ENCODE peak calls at places on chromosome 19, in six cellular contexts. W, T, K, D, N and E are unnamed samples.

GRCh38 chr19:14817052-14817451 is 17.9 kb downstream of the OR7A5 start:
- DNase-seq in D (no peak), K (no peak), N (no peak), W (no peak), T (no peak), E (no peak)

GRCh38 chr19:55660991-55661390 is 6.2 kb downstream of the U2AF2 start:
- DNase-seq in K (no peak), N (no peak), D (no peak), T (no peak), W (no peak), E (no peak)

GRCh38 chr19:56088454-56089215 is 32.5 kb downstream of the ZNF787 start:
- DNase-seq in D (no peak), N (no peak), K (no peak), T (no peak), W (no peak), E (no peak)

GRCh38 chr19:750640-751423 is at the start of gene MISP:
- DNase-seq in W (no peak), D (no peak), T (no peak), N (no peak), K (peak), E (peak)

GRCh38 chr19:43620061-43621001 is 902 bp upstream of the ZNF428 start:
- DNase-seq in N (no peak), D (no peak), K (peak), W (no peak), T (no peak), E (no peak)

GRCh38 chr19:15836345-15836594 is 20.8 kb upstream of the OR10H1 start:
- DNase-seq in K (no peak), W (no peak), N (no peak), D (no peak), T (peak), E (no peak)

GRCh38 chr19:43789029-43789428 is 8.3 kb upstream of the KCNN4 start:
- DNase-seq in K (no peak), D (no peak), T (peak), W (peak), N (no peak), E (no peak)

GRCh38 chr19:45213031-45213430 is 32.2 kb downstream of the EXOC3L2 start:
- DNase-seq in T (no peak), W (no peak), K (peak), N (no peak), D (no peak), E (no peak)

GRCh38 chr19:49423985-49424303 is 703 bp upstream of the PTH2 start:
- DNase-seq in W (no peak), K (no peak), D (no peak), N (no peak), T (no peak), E (no peak)

GRCh38 chr19:2481466-2481865 is 5.5 kb downstream of the GADD45B start:
- DNase-seq in T (no peak), K (no peak), N (no peak), D (no peak), W (no peak), E (no peak)

GRCh38 chr19:49570997-49571676 is 9.2 kb downstream of the NOSIP start:
- DNase-seq in T (no peak), D (no peak), K (no peak), W (no peak), N (peak), E (peak)

GRCh38 chr19:40612831-40613668 is 11.9 kb downstream of the LTBP4 start:
- DNase-seq in D (peak), N (no peak), K (peak), W (peak), T (no peak), E (peak)

GRCh38 chr19:45215391-45216191 is 29.6 kb downstream of the EXOC3L2 start:
- DNase-seq in D (peak), K (peak), N (no peak), W (peak), T (peak), E (no peak)

GRCh38 chr19:33684550-33685303 is 63.0 kb downstream of the CHST8 start:
- DNase-seq in T (no peak), K (no peak), N (no peak), D (no peak), W (no peak), E (no peak)

GRCh38 chr19:41172297-41173164 is 20.5 kb upstream of the CYP2S1 start:
- DNase-seq in K (no peak), T (no peak), N (no peak), W (no peak), D (no peak), E (no peak)

GRCh38 chr19:35657904-35658700 is 8.2 kb upstream of the UPK1A start:
- DNase-seq in D (no peak), N (no peak), T (no peak), W (no peak), K (peak), E (peak)

GRCh38 chr19:18999896-19000620 is 33.3 kb downstream of the SUGP2 start:
- DNase-seq in N (no peak), K (no peak), D (no peak), W (peak), T (no peak), E (no peak)

GRCh38 chr19:42396248-42396541 is 6.1 kb upstream of the CNFN start:
- DNase-seq in W (no peak), N (no peak), T (no peak), K (no peak), D (no peak), E (no peak)

GRCh38 chr19:55503447-55504251 is 15.4 kb downstream of the SSC5D start:
- DNase-seq in W (peak), D (peak), N (peak), T (peak), K (peak), E (peak)

GRCh38 chr19:7867092-7867844 is 6.9 kb downstream of the PRR36 start:
- DNase-seq in N (no peak), K (no peak), D (no peak), T (no peak), W (no peak), E (no peak)

GRCh38 chr19:44912854-44913253 is 1.6 kb upstream of the APOC1 start:
- DNase-seq in W (no peak), T (no peak), K (no peak), N (peak), D (no peak), E (no peak)

GRCh38 chr19:32233091-32233490 is 112.3 kb upstream of the ZNF507 start:
- DNase-seq in T (no peak), W (no peak), D (peak), K (no peak), N (no peak), E (no peak)

GRCh38 chr19:36142046-36142445 is 2.2 kb downstream of the CAPNS1 start:
- DNase-seq in D (no peak), T (no peak), K (no peak), W (no peak), N (no peak), E (no peak)

GRCh38 chr19:30224689-30225606 is 147.2 kb upstream of the ZNF536 start:
- DNase-seq in W (no peak), K (no peak), T (no peak), D (no peak), N (no peak), E (peak)

GRCh38 chr19:30222428-30222873 is 149.7 kb upstream of the ZNF536 start:
- DNase-seq in D (peak), N (no peak), K (peak), W (peak), T (no peak), E (peak)

GRCh38 chr19:30222993-30223865 is 149.0 kb upstream of the ZNF536 start:
- DNase-seq in K (no peak), N (no peak), D (peak), T (no peak), W (peak), E (no peak)

GRCh38 chr19:30225615-30226463 is 146.3 kb upstream of the ZNF536 start:
- DNase-seq in D (no peak), W (no peak), T (no peak), K (no peak), N (no peak), E (no peak)

DNA sequence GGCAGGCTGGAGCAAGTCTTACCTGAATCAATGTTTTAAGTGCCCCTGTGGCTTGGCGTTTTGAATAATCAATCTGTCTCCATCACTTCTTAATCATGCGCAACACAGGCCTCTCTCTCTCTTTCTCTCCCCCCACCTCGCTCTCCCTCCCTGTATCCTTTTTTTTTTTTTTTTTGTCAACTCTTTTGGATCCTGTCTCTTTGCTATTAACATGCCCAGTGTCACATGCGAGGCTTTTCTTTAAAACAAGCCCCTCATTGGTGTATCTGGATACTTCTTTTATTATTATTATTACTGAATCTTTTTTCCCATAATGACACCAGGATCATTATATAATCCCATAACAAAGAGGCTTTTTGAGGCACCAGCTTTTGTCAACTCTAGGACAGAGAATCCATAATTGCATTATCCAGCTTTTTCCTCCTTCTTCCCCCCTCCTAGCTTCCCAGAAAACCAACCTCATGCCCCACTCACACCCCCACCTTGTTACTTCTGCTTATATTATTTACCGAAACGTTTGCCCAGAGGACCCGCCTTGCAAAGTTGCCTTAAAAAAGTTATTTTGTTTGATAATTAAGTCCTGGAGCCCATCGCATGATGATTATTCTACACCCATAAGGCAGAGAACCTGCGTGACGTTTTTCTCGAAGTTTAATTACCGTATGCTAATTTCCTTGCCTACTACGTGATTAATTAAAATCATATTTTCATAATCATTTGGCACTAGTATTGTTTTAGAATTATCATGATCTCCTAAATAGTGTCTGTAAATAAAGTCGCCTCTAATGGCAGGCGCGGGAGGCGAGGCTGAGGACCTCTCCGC is 148.1 kb upstream of the ZNF536 start:
- DNase-seq in W (no peak), T (no peak), K (no peak), D (no peak), N (no peak), E (no peak)
- TF ChIP-seq JUN in W (no peak), T (no peak), K (no peak), D (no peak), N (no peak), E (no peak)

GRCh38 chr19:5908773-5909442 is 4.2 kb downstream of the VMAC start:
- DNase-seq in T (no peak), N (peak), W (no peak), D (no peak), K (no peak), E (no peak)

GRCh38 chr19:5910638-5910907 is 3.5 kb upstream of the CAPS start:
- DNase-seq in D (no peak), N (no peak), W (no peak), T (no peak), K (no peak), E (no peak)

GRCh38 chr19:5905072-5905778 is 553 bp downstream of the VMAC start:
- DNase-seq in N (no peak), W (no peak), T (no peak), K (no peak), D (no peak), E (no peak)

GRCh38 chr19:5904302-5905071 is at the start of gene VMAC:
- DNase-seq in W (peak), D (peak), K (peak), T (peak), N (peak), E (peak)

DNA sequence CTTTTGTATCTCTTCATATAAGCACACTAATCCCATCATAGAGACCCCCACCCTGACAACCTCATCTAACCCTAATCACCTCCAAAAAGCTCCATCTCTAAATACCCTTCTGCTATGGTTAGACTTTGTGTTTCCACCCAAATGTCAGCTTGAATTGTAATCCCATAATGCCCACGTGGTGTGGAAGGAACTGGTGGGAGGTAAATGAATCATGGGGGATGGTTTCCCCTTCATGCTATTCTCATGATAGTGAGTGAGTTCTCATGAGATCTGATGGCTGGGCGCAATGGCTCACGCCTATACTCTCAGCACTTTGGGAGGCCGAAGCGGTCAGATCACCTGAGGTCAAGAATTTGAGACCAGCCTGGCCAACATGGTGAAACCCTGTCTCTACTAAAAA is 2.5 kb downstream of the VMAC start:
- DNase-seq in K (no peak), T (peak), D (no peak), N (no peak), W (no peak), E (no peak)
- TF ChIP-seq JUN in K (no peak), T (no peak), D (no peak), N (no peak), W (no peak), E (no peak)

GRCh38 chr19:46269085-46269484 is 27.8 kb upstream of the HIF3A start:
- DNase-seq in W (no peak), N (no peak), D (no peak), T (no peak), K (no peak), E (no peak)

GRCh38 chr19:46265217-46265828 is 31.5 kb upstream of the HIF3A start:
- DNase-seq in N (peak), D (peak), W (peak), T (peak), K (peak), E (peak)

GRCh38 chr19:46271488-46272197 is 25.2 kb upstream of the HIF3A start:
- DNase-seq in T (peak), D (no peak), W (no peak), N (no peak), K (no peak), E (peak)

DNA sequence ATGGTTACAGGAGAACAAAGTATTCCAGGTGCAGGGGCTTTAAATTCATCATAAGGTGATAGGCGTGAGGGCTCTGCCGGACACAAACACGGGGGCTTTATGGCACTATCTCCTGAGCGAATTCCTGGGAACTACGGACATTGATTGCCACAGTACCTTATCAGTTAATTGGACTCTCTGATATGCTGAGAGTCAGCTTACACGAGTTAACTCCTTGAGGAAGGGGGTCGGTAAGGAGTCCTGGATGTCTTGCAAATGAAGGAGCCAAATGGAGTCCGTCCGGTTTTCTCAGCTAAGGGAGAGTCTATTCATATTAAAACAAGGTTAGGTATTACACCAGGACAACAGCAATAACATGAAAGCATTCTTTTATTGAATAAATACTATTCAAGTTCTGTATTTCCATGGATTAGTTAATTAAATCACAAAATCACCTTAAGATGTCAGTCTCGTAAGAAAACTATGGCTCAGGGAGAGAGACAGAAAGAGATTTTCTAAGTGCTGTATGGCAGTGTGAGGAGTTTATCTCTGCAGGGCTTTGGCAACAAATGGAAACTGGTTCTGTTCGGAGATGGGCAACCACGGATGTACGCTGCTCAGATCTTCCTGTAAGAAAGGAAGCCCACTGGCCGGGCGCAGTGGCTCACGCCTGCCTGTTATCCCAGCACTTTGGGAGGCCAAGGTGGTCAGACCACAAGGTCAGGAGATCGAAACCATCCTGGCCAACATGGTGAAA is 26.2 kb upstream of the HIF3A start:
- DNase-seq in K (no peak), T (no peak), W (no peak), N (no peak), D (no peak), E (no peak)
- TF ChIP-seq JUN in K (no peak), T (no peak), W (no peak), N (no peak), D (no peak), E (no peak)

GRCh38 chr19:10736916-10737551 is 19.2 kb downstream of the DNM2 start:
- DNase-seq in K (peak), D (no peak), N (no peak), T (no peak), W (no peak), E (no peak)
- TF ChIP-seq JUN in K (no peak), D (no peak), N (no peak), T (no peak), W (no peak), E (no peak)

DNA sequence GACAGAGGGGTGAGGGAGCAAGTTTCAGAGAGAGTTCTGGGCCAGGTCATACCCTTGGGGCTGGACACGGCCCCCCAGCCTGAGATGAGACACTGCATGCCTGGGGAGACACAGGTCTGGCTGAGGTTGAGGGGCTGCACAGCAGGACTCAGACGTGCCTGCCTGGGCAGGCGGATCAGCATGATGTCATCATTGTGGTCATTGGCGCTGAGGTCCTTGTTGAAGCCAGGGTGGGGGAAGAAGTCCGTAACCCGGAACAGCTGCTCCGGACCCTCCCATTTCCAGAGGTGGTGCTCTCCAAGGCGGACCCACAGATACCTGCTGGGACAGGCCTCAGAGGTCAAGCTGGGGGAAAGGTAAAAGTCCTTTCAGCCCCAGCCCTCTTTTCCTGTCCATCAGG is 5.0 kb upstream of the KLK8 start:
- DNase-seq in W (no peak), K (no peak), T (no peak), N (no peak), D (no peak), E (no peak)
- TF ChIP-seq JUN in W (no peak), K (no peak), T (no peak), N (no peak), D (no peak), E (no peak)